ENCODE peak calls at places on chromosomes 4 and X, in nine cellular contexts. Y is caudate nucleus; B is activated CD8-positive, alpha-beta memory T cell treated with anti-CD3 and anti-CD28 coated beads, Interleukin-2, amount 10 ng/mL, durations not matched to agents 7 days and 5 days; F is left ventricle myocardium inferior; X is activated T-cell treated with anti-CD3 and anti-CD28 coated beads for 1 hour; K is activated CD4-positive, alpha-beta T cell treated with anti-CD3 and anti-CD28 coated beads, Interleukin-2, amount 50 U/mL, for 4 hours; C is NCI-H748 treated with DMSO at 0.1 percent for 48 hours; N is naive thymus-derived CD4-positive, alpha-beta T cell; R is type B pancreatic cell. S is an unnamed sample.

GRCh38 chr4:120348521-120348920 is 281.9 kb upstream of the MAD2L1 start:
- DNase-seq in N (no peak), F (no peak), K (no peak), R (no peak), C (no peak), B (no peak), X (no peak), Y (no peak), S (no peak)

GRCh38 chrX:154748712-154749339 is 2.1 kb downstream of the GAB3 start:
- DNase-seq in C (peak), K (peak), B (peak), R (no peak), X (peak), Y (no peak), N (peak), F (no peak), S (no peak)

GRCh38 chr4:126223784-126224407 is 909.1 kb downstream of the FAT4 start:
- DNase-seq in B (no peak), K (no peak), Y (no peak), C (no peak), F (no peak), X (no peak), R (no peak), N (no peak), S (no peak)

GRCh38 chrX:35076061-35076460 is 133.5 kb downstream of the FAM47B start:
- DNase-seq in K (no peak), X (no peak), C (no peak), Y (no peak), B (no peak), N (no peak), F (no peak), R (no peak), S (no peak)

GRCh38 chr4:95838192-95838591 is 1.7 kb upstream of the PDHA2 start:
- DNase-seq in C (no peak), X (no peak), R (no peak), F (peak), K (no peak), Y (no peak), N (no peak), B (no peak), S (no peak)

GRCh38 chr4:23857353-23857752 is 32.5 kb downstream of the PPARGC1A start:
- DNase-seq in K (no peak), X (no peak), C (no peak), B (no peak), R (no peak), F (no peak), Y (no peak), N (no peak), S (no peak)

GRCh38 chr4:1799364-1799996 is 6.4 kb downstream of the FGFR3 start:
- DNase-seq in Y (no peak), B (no peak), R (no peak), F (no peak), K (no peak), X (no peak), C (no peak), N (no peak), S (no peak)

GRCh38 chr4:1938027-1938426 is 66.8 kb downstream of the NSD2 start:
- DNase-seq in Y (no peak), R (no peak), K (no peak), B (no peak), X (no peak), C (no peak), N (no peak), F (no peak), S (no peak)

GRCh38 chr4:31660916-31661315 is 940.7 kb downstream of the PCDH7 start:
- DNase-seq in B (no peak), F (no peak), K (no peak), Y (no peak), X (no peak), N (no peak), C (no peak), R (no peak), S (no peak)

GRCh38 chrX:125131146-125131545 is 188.5 kb upstream of the TEX13C start:
- DNase-seq in F (no peak), N (no peak), R (no peak), Y (no peak), X (no peak), C (peak), B (no peak), K (no peak), S (no peak)

GRCh38 chr4:129455462-129455861 is 359.5 kb downstream of the C4orf33 start:
- DNase-seq in N (no peak), Y (no peak), K (no peak), B (no peak), R (no peak), F (no peak), X (no peak), C (no peak), S (no peak)

GRCh38 chr4:93303440-93303839 is 525.1 kb upstream of the ATOH1 start:
- DNase-seq in K (no peak), R (no peak), F (no peak), C (no peak), Y (no peak), B (no peak), N (no peak), X (no peak), S (no peak)

GRCh38 chr4:182688081-182688480 is 229.1 kb downstream of the DCTD start:
- DNase-seq in C (no peak), N (no peak), B (no peak), F (no peak), X (no peak), K (no peak), Y (no peak), R (no peak), S (no peak)

GRCh38 chr4:106583567-106583966 is 215.0 kb upstream of the GIMD1 start:
- DNase-seq in F (no peak), B (no peak), K (no peak), Y (no peak), X (no peak), N (no peak), C (no peak), R (no peak), S (no peak)

GRCh38 chr4:169640261-169640880 is 20.0 kb downstream of the CLCN3 start:
- DNase-seq in R (no peak), Y (no peak), F (no peak), X (no peak), C (no peak), N (no peak), B (no peak), K (no peak), S (no peak)

GRCh38 chr4:79604152-79604551 is 196.1 kb upstream of the GK2 start:
- DNase-seq in C (no peak), K (no peak), N (no peak), B (no peak), F (no peak), R (no peak), X (no peak), Y (no peak), S (no peak)

GRCh38 chrX:50747471-50747900 is 66.5 kb downstream of the SHROOM4 start:
- DNase-seq in X (no peak), R (no peak), C (peak), F (no peak), Y (no peak), K (no peak), B (no peak), N (no peak), S (no peak)

GRCh38 chr4:84879651-84880200 is 86.8 kb downstream of the WDFY3 start:
- DNase-seq in C (no peak), R (no peak), F (no peak), X (no peak), Y (no peak), B (no peak), K (no peak), N (no peak), S (no peak)

GRCh38 chrX:68910743-68911142 is 81.9 kb downstream of the EFNB1 start:
- DNase-seq in Y (no peak), X (no peak), B (no peak), F (no peak), K (no peak), R (no peak), N (no peak), C (no peak), S (no peak)

GRCh38 chr4:752196-752861 is 46.7 kb downstream of the PCGF3 start:
- DNase-seq in Y (no peak), N (no peak), B (no peak), R (no peak), C (no peak), X (no peak), F (no peak), K (no peak), S (no peak)

GRCh38 chr4:96593422-96593821 is 753.5 kb downstream of the PDHA2 start:
- DNase-seq in N (no peak), F (no peak), C (peak), B (no peak), Y (no peak), X (no peak), R (no peak), K (no peak), S (no peak)

GRCh38 chrX:13419276-13419675 is 99.4 kb upstream of the ATXN3L start:
- DNase-seq in R (no peak), F (no peak), B (no peak), Y (peak), K (no peak), C (no peak), N (no peak), X (no peak), S (no peak)